ENCODE peak calls at places on chromosomes 1 and 21, in seven cellular contexts. O, T, I, J, V, W and K are unnamed samples.

GRCh38 chr1:54986025-54986424 is 5.6 kb downstream of the TMEM61 start:
- DNase-seq in O (no peak), W (no peak), J (no peak), I (no peak), T (no peak), V (no peak), K (no peak)

GRCh38 chr1:223341111-223341510 is 22.9 kb downstream of the SUSD4 start:
- DNase-seq in O (no peak), W (peak), I (no peak), T (no peak), J (peak), V (no peak), K (peak)

GRCh38 chr1:97996880-97997279 is 76.0 kb upstream of the DPYD start:
- DNase-seq in W (no peak), I (no peak), O (peak), V (peak), J (peak), T (no peak), K (no peak)

GRCh38 chr1:6185635-6186382 is 5.7 kb upstream of the CHD5 start:
- DNase-seq in O (peak), I (no peak), W (peak), T (peak), J (peak), V (peak), K (no peak)

GRCh38 chr1:206490643-206491421 is 16.5 kb upstream of the RASSF5 start:
- DNase-seq in I (no peak), W (no peak), T (no peak), J (peak), V (peak), O (no peak), K (no peak)

GRCh38 chr1:26408604-26409003 is 2.0 kb upstream of the LIN28A start:
- DNase-seq in I (peak), V (peak), O (peak), T (peak), W (peak), J (peak), K (no peak)

GRCh38 chr1:235075955-235076308 is 52.7 kb downstream of the TOMM20 start:
- DNase-seq in W (no peak), T (no peak), I (no peak), J (no peak), V (no peak), O (no peak), K (no peak)

GRCh38 chr21:25329227-25329626 is 278.1 kb downstream of the MRPL39 start:
- DNase-seq in O (peak), W (no peak), T (no peak), J (peak), I (no peak), V (peak), K (no peak)

GRCh38 chr1:89873757-89874156 is 52.9 kb downstream of the LRRC8D start:
- DNase-seq in I (no peak), W (no peak), J (peak), V (peak), O (peak), T (no peak), K (no peak)

GRCh38 chr1:169495050-169495740 is 9.5 kb upstream of the SLC19A2 start:
- DNase-seq in V (no peak), O (peak), T (no peak), I (no peak), J (no peak), W (no peak), K (no peak)

GRCh38 chr1:109969907-109970306 is 14.7 kb upstream of the AHCYL1 start:
- DNase-seq in V (no peak), J (no peak), I (no peak), O (no peak), T (no peak), W (no peak), K (no peak)

GRCh38 chr21:23977971-23978370 is 1629.3 kb downstream of the MRPL39 start:
- DNase-seq in V (peak), O (peak), J (no peak), T (no peak), W (no peak), I (no peak), K (no peak)

GRCh38 chr1:30318864-30319718 is 404.3 kb downstream of the MATN1 start:
- DNase-seq in W (no peak), T (no peak), V (no peak), I (no peak), O (no peak), J (no peak), K (no peak)

GRCh38 chr1:51303751-51304196 is 26.6 kb downstream of the TTC39A start:
- DNase-seq in O (no peak), J (peak), V (peak), W (no peak), I (no peak), T (no peak), K (no peak)

GRCh38 chr1:47703981-47704596 is 266.2 kb downstream of the FOXD2 start:
- DNase-seq in V (peak), O (peak), I (no peak), T (no peak), W (no peak), J (peak), K (no peak)

GRCh38 chr1:88394958-88395357 is 289.1 kb upstream of the PKN2 start:
- DNase-seq in O (no peak), J (no peak), W (peak), I (no peak), T (no peak), V (no peak), K (no peak)

GRCh38 chr1:1431006-1431844 is 4.3 kb upstream of the VWA1 start:
- DNase-seq in J (no peak), W (no peak), T (no peak), O (no peak), I (no peak), V (no peak), K (no peak)

GRCh38 chr21:44063151-44063912 is 43.9 kb upstream of the PWP2 start:
- DNase-seq in I (no peak), J (no peak), W (no peak), V (no peak), O (no peak), T (no peak), K (no peak)

GRCh38 chr1:67801903-67802302 is 31.4 kb downstream of the GNG12 start:
- DNase-seq in J (no peak), O (no peak), I (no peak), V (no peak), T (no peak), W (no peak), K (no peak)

GRCh38 chr1:201019321-201019977 is 4.1 kb downstream of the KIF21B start:
- DNase-seq in J (no peak), I (peak), O (peak), V (peak), W (no peak), T (peak), K (no peak)

GRCh38 chr1:115203287-115203686 is 114.0 kb upstream of the TSPAN2 start:
- DNase-seq in V (no peak), T (no peak), O (no peak), W (no peak), I (no peak), J (no peak), K (no peak)

GRCh38 chr1:27331922-27332321 is 9.9 kb upstream of the SYTL1 start:
- DNase-seq in I (no peak), J (no peak), V (no peak), T (no peak), W (no peak), O (no peak), K (no peak)

GRCh38 chr1:191671236-191671635 is 487.0 kb upstream of the RGS18 start:
- DNase-seq in V (no peak), W (no peak), J (peak), T (no peak), O (peak), I (no peak), K (no peak)
- TF ChIP-seq CTCF in V (no peak), W (no peak), J (no peak), T (no peak), O (no peak), I (no peak), K (no peak)

GRCh38 chr1:31861346-31861745 is 45.5 kb upstream of the SPOCD1 start:
- DNase-seq in O (no peak), W (no peak), V (no peak), J (no peak), I (no peak), T (peak), K (no peak)
- TF ChIP-seq CTCF in O (no peak), W (no peak), V (no peak), J (no peak), I (no peak), T (peak), K (no peak)

GRCh38 chr21:32666258-32666657 is 54.1 kb upstream of the CFAP298 start:
- DNase-seq in O (no peak), V (no peak), I (no peak), W (no peak), J (no peak), T (no peak), K (no peak)
- TF ChIP-seq CTCF in O (no peak), V (no peak), I (no peak), W (no peak), J (no peak), T (no peak), K (no peak)

GRCh38 chr1:80779278-80779677 is 1021.5 kb upstream of the ADGRL2 start:
- DNase-seq in V (no peak), I (no peak), O (no peak), T (no peak), W (no peak), J (no peak), K (no peak)

GRCh38 chr1:80778094-80778840 is 1022.5 kb upstream of the ADGRL2 start:
- DNase-seq in V (no peak), W (no peak), T (no peak), J (no peak), O (no peak), I (no peak), K (no peak)

GRCh38 chr1:80776286-80776685 is 1024.4 kb upstream of the ADGRL2 start:
- DNase-seq in V (no peak), T (no peak), W (no peak), J (no peak), I (no peak), O (peak), K (no peak)
- TF ChIP-seq CTCF in V (no peak), T (no peak), W (no peak), J (no peak), I (no peak), O (no peak), K (no peak)

DNA sequence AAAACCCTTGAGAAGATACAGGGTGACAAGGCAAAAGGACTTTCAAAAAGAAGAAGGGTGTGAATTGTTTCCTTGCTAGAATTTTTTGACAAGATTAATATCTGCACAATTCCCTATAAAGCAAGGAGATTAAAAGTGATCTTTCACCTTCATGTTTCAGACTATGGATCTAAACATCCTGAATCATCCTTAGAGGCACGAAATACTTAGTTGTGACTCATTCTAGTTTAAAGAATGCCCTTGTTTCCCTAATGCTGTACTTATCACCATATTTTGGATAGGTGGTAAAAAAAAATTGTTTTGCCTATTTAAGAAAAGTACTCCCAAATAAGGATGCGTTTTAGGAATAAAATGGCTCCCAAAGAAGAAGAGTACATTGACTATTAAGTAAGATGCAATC is 415.1 kb downstream of the LRRIQ3 start:
- DNase-seq in J (no peak), I (no peak), W (no peak), T (no peak), V (no peak), O (peak), K (no peak)
- TF ChIP-seq CTCF in J (no peak), I (no peak), W (no peak), T (no peak), V (no peak), O (no peak), K (no peak)

GRCh38 chr1:202122639-202123335 is at the start of gene GPR37L1:
- DNase-seq in J (peak), T (no peak), W (peak), O (no peak), I (peak), V (peak), K (peak)
- TF ChIP-seq CTCF in J (peak), T (no peak), W (peak), O (no peak), I (peak), V (peak), K (peak)

GRCh38 chr1:160621633-160622413 is 25.0 kb downstream of the SLAMF1 start:
- DNase-seq in J (no peak), T (no peak), W (no peak), V (no peak), O (no peak), I (no peak), K (no peak)

GRCh38 chr1:160618327-160618726 is 28.5 kb downstream of the SLAMF1 start:
- DNase-seq in T (no peak), J (no peak), O (no peak), V (no peak), I (no peak), W (no peak), K (no peak)

GRCh38 chr1:160619742-160620277 is 27.0 kb downstream of the SLAMF1 start:
- DNase-seq in O (no peak), W (no peak), T (no peak), V (no peak), J (no peak), I (no peak), K (no peak)

GRCh38 chr1:160620942-160621632 is 25.8 kb downstream of the SLAMF1 start:
- DNase-seq in T (no peak), J (no peak), W (no peak), O (no peak), I (no peak), V (no peak), K (no peak)

GRCh38 chr1:160618763-160619274 is 28.0 kb downstream of the SLAMF1 start:
- DNase-seq in T (peak), I (no peak), J (no peak), O (no peak), V (no peak), W (no peak), K (no peak)
- TF ChIP-seq CTCF in T (peak), I (peak), J (no peak), O (peak), V (peak), W (peak), K (peak)

GRCh38 chr1:22142315-22143064 is 407 bp downstream of the WNT4 start:
- DNase-seq in T (no peak), I (no peak), J (no peak), O (peak), W (peak), V (no peak), K (peak)

GRCh38 chr1:22141948-22142314 is 966 bp downstream of the WNT4 start:
- DNase-seq in I (no peak), T (no peak), J (no peak), O (no peak), W (peak), V (no peak), K (peak)

GRCh38 chr1:22141493-22141892 is 1.4 kb downstream of the WNT4 start:
- DNase-seq in W (no peak), I (no peak), T (no peak), J (no peak), O (no peak), V (no peak), K (no peak)

GRCh38 chr1:22143586-22144033 is 713 bp upstream of the WNT4 start:
- DNase-seq in W (no peak), I (no peak), T (no peak), J (no peak), V (no peak), O (no peak), K (no peak)

DNA sequence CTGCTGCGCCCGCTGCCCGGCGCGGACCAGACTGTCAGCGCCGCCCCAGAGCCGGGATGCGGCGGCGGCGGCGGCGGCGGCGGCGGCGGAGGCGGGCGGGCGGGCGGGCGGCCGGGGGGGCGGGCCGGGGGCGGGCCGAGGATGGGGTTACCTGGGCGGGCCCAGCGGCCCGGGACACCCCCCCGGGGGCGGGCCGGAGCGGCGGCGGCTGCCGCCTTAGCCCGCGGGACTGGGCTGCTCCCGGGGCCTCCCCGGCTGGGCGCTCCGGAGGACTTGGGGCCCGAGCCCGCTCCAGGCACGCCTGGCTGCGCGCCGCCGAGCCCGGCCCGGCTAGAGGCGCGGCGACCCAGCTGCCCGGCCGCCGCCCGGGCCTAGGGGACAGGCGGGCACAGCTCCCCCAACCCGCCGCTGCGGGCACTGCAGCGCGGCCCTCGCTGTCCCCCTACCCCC is at the start of gene WNT4:
- DNase-seq in V (peak), W (peak), T (peak), O (no peak), J (no peak), I (peak), K (peak)
- TF ChIP-seq CTCF in V (no peak), W (no peak), T (no peak), O (peak), J (peak), I (no peak), K (peak)

GRCh38 chr1:71921935-71922559 is 360.3 kb downstream of the NEGR1 start:
- DNase-seq in I (no peak), T (no peak), V (no peak), J (no peak), W (no peak), O (no peak), K (no peak)
- TF ChIP-seq CTCF in I (no peak), T (no peak), V (no peak), J (no peak), W (no peak), O (no peak), K (no peak)